ENCODE peak calls at places on chromosomes 6 and 20, in six cellular contexts. V, K, B, Q, E and H are unnamed samples.

GRCh38 chr6:119297049-119297448 is 52.5 kb downstream of the MAN1A1 start:
- DNase-seq in E (no peak), V (no peak), B (no peak), Q (no peak), K (no peak), H (no peak)

GRCh38 chr6:27753668-27754407 is 158.4 kb downstream of the OR2B2 start:
- DNase-seq in Q (peak), B (peak), V (peak), K (peak), E (peak), H (peak)

GRCh38 chr6:81144346-81144745 is 608.1 kb downstream of the TENT5A start:
- DNase-seq in K (peak), E (no peak), Q (no peak), B (no peak), V (no peak), H (no peak)

GRCh38 chr20:543369-544152 is at the start of gene CSNK2A1:
- DNase-seq in B (peak), E (peak), V (peak), Q (peak), K (peak), H (peak)

GRCh38 chr6:87808005-87808757 is 106.1 kb upstream of the AKIRIN2 start:
- DNase-seq in E (no peak), Q (no peak), B (no peak), K (peak), V (no peak), H (no peak)

GRCh38 chr20:42277203-42277602 is 659.0 kb upstream of the CHD6 start:
- DNase-seq in Q (no peak), V (no peak), E (no peak), K (no peak), B (no peak), H (no peak)

GRCh38 chr6:89977808-89978748 is 83.8 kb downstream of the GJA10 start:
- DNase-seq in B (no peak), E (no peak), V (no peak), Q (peak), K (peak), H (no peak)

GRCh38 chr6:137705166-137706064 is 161.6 kb upstream of the TNFAIP3 start:
- DNase-seq in E (no peak), Q (peak), B (peak), V (peak), K (peak), H (peak)

GRCh38 chr6:168132531-168133184 is 53.6 kb upstream of the FRMD1 start:
- DNase-seq in V (peak), E (peak), Q (peak), K (peak), B (peak), H (peak)

DNA sequence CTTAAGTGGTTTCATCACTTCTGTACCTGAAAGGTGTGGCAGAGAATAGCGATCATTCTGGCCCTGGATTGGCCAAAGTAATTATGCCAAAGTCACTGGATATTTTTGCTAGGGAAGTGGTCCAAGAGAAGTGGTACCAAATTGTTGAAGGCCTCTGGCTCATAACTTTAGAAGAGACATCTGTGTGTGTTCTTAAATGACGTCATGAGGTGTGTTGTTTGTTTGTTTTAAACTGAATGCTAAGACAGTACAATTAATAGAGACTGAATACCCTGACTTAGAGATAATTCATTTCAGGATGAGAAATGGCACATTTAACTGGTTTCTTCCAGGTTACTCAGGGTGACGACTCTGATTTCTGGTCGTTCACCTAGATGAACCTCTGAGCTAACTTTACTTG is 3.3 kb downstream of the VAPB start:
- DNase-seq in E (no peak), Q (no peak), V (no peak), B (no peak), K (no peak), H (no peak)
- H3K4ac ChIP-seq in E (no peak), Q (no peak), V (no peak), B (no peak), K (no peak), H (no peak)

DNA sequence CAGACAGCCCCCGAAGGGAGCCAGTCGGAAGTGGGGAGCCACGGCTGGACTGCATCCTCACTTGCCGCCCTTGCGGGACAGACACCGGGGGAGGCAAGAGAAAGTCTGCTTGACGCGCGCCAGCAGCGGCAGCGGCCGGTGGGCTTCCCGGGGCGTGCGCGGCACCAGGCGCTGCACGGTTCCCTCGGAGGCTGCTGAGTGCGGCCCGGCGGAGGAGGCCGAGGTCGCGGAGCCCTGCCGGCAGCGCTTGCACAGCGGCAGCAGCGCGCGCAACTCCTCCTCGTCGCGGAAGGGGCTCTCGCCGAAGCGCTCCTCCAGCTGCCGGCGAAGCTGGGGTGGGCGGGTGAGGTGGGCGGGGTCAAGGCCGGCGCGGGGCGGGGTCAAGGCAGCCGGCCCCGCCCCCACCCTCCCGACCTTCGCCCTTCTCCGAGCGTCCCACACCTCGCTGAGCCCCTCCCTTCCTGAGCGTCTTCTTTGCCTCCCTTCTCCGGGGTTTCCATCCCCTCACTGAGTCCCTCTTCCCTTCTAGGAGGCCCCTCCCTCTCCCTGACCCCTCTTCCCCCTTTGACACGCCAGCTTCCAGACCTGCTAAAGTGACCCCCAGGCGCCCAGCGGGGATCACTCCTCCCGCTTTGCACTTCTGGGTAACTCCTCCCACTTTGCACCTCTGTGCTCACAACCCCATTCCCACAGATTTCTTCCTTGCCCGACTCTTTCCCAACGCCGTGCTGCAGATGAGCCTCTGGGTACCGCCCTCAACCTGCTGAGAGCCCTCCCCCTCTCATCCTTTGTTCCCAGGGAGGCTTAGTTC is 8.8 kb downstream of the DUSP15 start:
- DNase-seq in Q (peak), V (peak), K (peak), B (peak), E (peak), H (peak)
- H3K4ac ChIP-seq in Q (no peak), V (no peak), K (no peak), B (no peak), E (no peak), H (no peak)

GRCh38 chr6:43630980-43631619 is 2.0 kb upstream of the GTPBP2 start:
- DNase-seq in V (no peak), B (no peak), Q (no peak), E (no peak), K (no peak), H (no peak)

GRCh38 chr6:43634702-43635303 is 837 bp upstream of the MAD2L1BP start:
- DNase-seq in V (no peak), B (no peak), E (no peak), K (no peak), Q (no peak), H (no peak)

GRCh38 chr6:43639984-43640800 is 4.6 kb downstream of the MAD2L1BP start:
- DNase-seq in B (no peak), K (no peak), Q (no peak), V (no peak), E (no peak), H (no peak)

GRCh38 chr6:43635387-43636311 is at the start of gene MAD2L1BP:
- DNase-seq in V (peak), K (peak), B (peak), Q (peak), E (peak), H (peak)

GRCh38 chr6:43636312-43636667 is 650 bp downstream of the MAD2L1BP start:
- DNase-seq in V (no peak), E (no peak), Q (peak), B (no peak), K (peak), H (no peak)
- H3K4ac ChIP-seq in V (no peak), E (no peak), Q (no peak), B (no peak), K (peak), H (no peak)

GRCh38 chr6:48098923-48099322 is 12.1 kb downstream of the PTCHD4 start:
- DNase-seq in E (no peak), K (no peak), Q (no peak), B (no peak), V (no peak), H (no peak)
- H3K4ac ChIP-seq in E (no peak), K (no peak), Q (no peak), B (no peak), V (no peak), H (no peak)